ENCODE peak calls at places on chromosome 20, in four cellular contexts. S, I, V and O are unnamed samples.

GRCh38 chr20:32976746-32977145 is 27.5 kb downstream of the SUN5 start:
- DNase-seq in S (no peak), I (peak), V (no peak), O (no peak)

GRCh38 chr20:51494241-51495110 is 48.0 kb downstream of the NFATC2 start:
- DNase-seq in S (no peak), I (no peak), V (no peak), O (no peak)

GRCh38 chr20:41716436-41716835 is 98.3 kb upstream of the CHD6 start:
- DNase-seq in S (no peak), I (no peak), V (no peak), O (no peak)

GRCh38 chr20:61014486-61014885 is 237.6 kb upstream of the CDH4 start:
- DNase-seq in S (no peak), I (peak), V (no peak), O (no peak)

GRCh38 chr20:32465092-32465900 is 107.2 kb downstream of the ASXL1 start:
- DNase-seq in S (no peak), I (no peak), V (peak), O (no peak)

GRCh38 chr20:57092112-57092899 is 174.1 kb downstream of the BMP7 start:
- DNase-seq in S (peak), I (peak), V (peak), O (peak)

GRCh38 chr20:5971203-5971602 is 20.8 kb downstream of the MCM8 start:
- DNase-seq in S (no peak), I (no peak), V (no peak), O (no peak)

GRCh38 chr20:49508435-49509199 is 26.1 kb upstream of the KCNB1 start:
- DNase-seq in S (peak), I (no peak), V (peak), O (peak)

GRCh38 chr20:61608275-61609085 is 356.4 kb downstream of the CDH4 start:
- DNase-seq in S (peak), I (peak), V (peak), O (no peak)

GRCh38 chr20:32521780-32522524 is 63.2 kb downstream of the NOL4L start:
- DNase-seq in S (peak), I (peak), V (peak), O (no peak)

GRCh38 chr20:52529856-52530255 is 338.3 kb upstream of the ZFP64 start:
- DNase-seq in S (no peak), I (no peak), V (no peak), O (no peak)

GRCh38 chr20:56271974-56272373 is 23.4 kb downstream of the MC3R start:
- DNase-seq in S (no peak), I (no peak), V (no peak), O (no peak)

GRCh38 chr20:35286077-35286898 is 1.7 kb upstream of the EIF6 start:
- DNase-seq in S (no peak), I (no peak), V (peak), O (no peak)

GRCh38 chr20:64238851-64239387 is 16.6 kb upstream of the PCMTD2 start:
- DNase-seq in S (no peak), I (no peak), V (peak), O (peak)

GRCh38 chr20:53981130-53981529 is 89.3 kb downstream of the BCAS1 start:
- DNase-seq in S (no peak), I (no peak), V (no peak), O (no peak)

GRCh38 chr20:4512891-4513550 is 208.7 kb upstream of the PRND start:
- DNase-seq in S (no peak), I (no peak), V (peak), O (no peak)

GRCh38 chr20:32518593-32519366 is 66.4 kb downstream of the NOL4L start:
- DNase-seq in S (no peak), I (no peak), V (no peak), O (no peak)

GRCh38 chr20:25418779-25419178 is 11.3 kb downstream of the GINS1 start:
- DNase-seq in S (no peak), I (no peak), V (no peak), O (no peak)

GRCh38 chr20:36493801-36494114 is 47.6 kb upstream of the MYL9 start:
- DNase-seq in S (no peak), I (no peak), V (no peak), O (no peak)

GRCh38 chr20:52524865-52525264 is 333.3 kb upstream of the ZFP64 start:
- DNase-seq in S (no peak), I (no peak), V (no peak), O (no peak)

GRCh38 chr20:58077282-58077681 is 151.2 kb downstream of the ANKRD60 start:
- DNase-seq in S (no peak), I (no peak), V (no peak), O (no peak)

GRCh38 chr20:55174635-55175034 is 699.2 kb downstream of the DOK5 start:
- DNase-seq in S (no peak), I (no peak), V (no peak), O (no peak)

GRCh38 chr20:10513931-10514575 is 78.9 kb downstream of the SLX4IP start:
- DNase-seq in S (no peak), I (no peak), V (no peak), O (no peak)

GRCh38 chr20:61588356-61589054 is 336.4 kb downstream of the CDH4 start:
- DNase-seq in S (no peak), I (no peak), V (no peak), O (no peak)

GRCh38 chr20:3679749-3680700 is 1.8 kb downstream of the ADAM33 start:
- DNase-seq in S (no peak), I (peak), V (no peak), O (no peak)

GRCh38 chr20:47740225-47741184 is 44.8 kb downstream of the SULF2 start:
- DNase-seq in S (peak), I (peak), V (no peak), O (no peak)
- TF ChIP-seq TCF7 in S (no peak), I (no peak), V (no peak), O (no peak)

GRCh38 chr20:13158339-13158738 is 62.7 kb upstream of the ISM1 start:
- DNase-seq in S (no peak), I (no peak), V (no peak), O (no peak)
- TF ChIP-seq TCF7 in S (no peak), I (no peak), V (no peak), O (no peak)

GRCh38 chr20:9185511-9185910 is 116.6 kb downstream of the PLCB4 start:
- DNase-seq in S (no peak), I (no peak), V (no peak), O (no peak)
- TF ChIP-seq TCF7 in S (no peak), I (no peak), V (no peak), O (no peak)

GRCh38 chr20:17619351-17620093 is 49.6 kb downstream of the DSTN start:
- DNase-seq in S (no peak), I (peak), V (no peak), O (no peak)
- TF ChIP-seq TCF7 in S (no peak), I (no peak), V (no peak), O (no peak)

GRCh38 chr20:1912056-1912455 is 16.8 kb downstream of the SIRPA start:
- DNase-seq in S (peak), I (no peak), V (no peak), O (no peak)
- TF ChIP-seq TCF7 in S (no peak), I (no peak), V (no peak), O (no peak)